ENCODE peak calls at places on chromosomes 5 and 9, in eight cellular contexts. F is fibroblast of lung, E is lower lobe of right lung, U is H1, R is pancreas, G is lung, M is heart right ventricle, A is thoracic aorta. B is an unnamed sample. For H3K27me3, the result is how much of the 10 kb centered on the place peaks cover.

GRCh38 chr9:125867752-125868400 is 120.7 kb downstream of the PBX3 start:
- DNase-seq in F (no peak), E (no peak), U (no peak), R (no peak), G (no peak), M (no peak), A (no peak), B (peak)

GRCh38 chr5:11527994-11528393 is 376.3 kb downstream of the CTNND2 start:
- DNase-seq in F (no peak), E (no peak), U (no peak), R (no peak), G (no peak), M (no peak), A (no peak), B (no peak)

GRCh38 chr5:168532471-168532870 is 3.4 kb downstream of the FBLL1 start:
- DNase-seq in F (no peak), E (no peak), U (no peak), R (no peak), G (no peak), M (no peak), A (no peak), B (no peak)

GRCh38 chr5:59241119-59241518 is 652.4 kb downstream of the PDE4D start:
- DNase-seq in F (no peak), E (no peak), U (no peak), R (no peak), G (no peak), M (no peak), A (no peak), B (no peak)

GRCh38 chr5:172443441-172444109 is 10.8 kb downstream of the SH3PXD2B start:
- DNase-seq in F (peak), E (peak), U (no peak), R (peak), G (peak), M (peak), A (peak), B (peak)

GRCh38 chr9:95910023-95910706 is 34.7 kb downstream of the ERCC6L2 start:
- DNase-seq in F (no peak), E (no peak), U (no peak), R (no peak), G (no peak), M (no peak), A (no peak), B (peak)

GRCh38 chr5:98455660-98456059 is 317.8 kb upstream of the RGMB start:
- DNase-seq in F (peak), E (no peak), U (no peak), R (no peak), G (no peak), M (no peak), A (no peak), B (peak)

GRCh38 chr9:135662758-135663450 is at the start of gene LCN9:
- DNase-seq in F (peak), E (no peak), U (no peak), R (no peak), G (no peak), M (no peak), A (no peak), B (no peak)

GRCh38 chr5:156812959-156813358 is 37.1 kb upstream of the PPP1R2B start:
- DNase-seq in F (no peak), E (no peak), U (no peak), R (no peak), G (no peak), M (no peak), A (no peak), B (no peak)
- H3K4me3 ChIP-seq in F (no peak), E (no peak), U (no peak), R (no peak), G (no peak), M (no peak), A (no peak), B (no peak)

GRCh38 chr9:8564960-8565359 is 765.4 kb upstream of the DMAC1 start:
- DNase-seq in F (no peak), E (no peak), U (no peak), R (no peak), G (no peak), M (no peak), A (no peak), B (no peak)
- H3K27me3 ChIP-seq in F (under half), E (under half), U (under half), R (under half), G (under half), M (under half), A (under half), B (under half)

GRCh38 chr5:177546262-177546741 is 8.1 kb downstream of the FAM193B start:
- DNase-seq in F (peak), E (no peak), U (peak), R (no peak), G (peak), M (peak), A (peak), B (peak)
- TF ChIP-seq CTCF in F (no peak), E (no peak), U (no peak), R (no peak), G (no peak), M (no peak), A (no peak), B (no peak)

GRCh38 chr5:149732500-149733128 is 2.5 kb downstream of the PPARGC1B start:
- DNase-seq in F (no peak), E (no peak), U (no peak), R (no peak), G (no peak), M (peak), A (no peak), B (no peak)

GRCh38 chr5:149733129-149733900 is 3.2 kb downstream of the PPARGC1B start:
- DNase-seq in F (no peak), E (no peak), U (no peak), R (no peak), G (no peak), M (no peak), A (no peak), B (no peak)

GRCh38 chr5:149730620-149731331 is 666 bp downstream of the PPARGC1B start:
- DNase-seq in F (peak), E (peak), U (no peak), R (peak), G (no peak), M (peak), A (no peak), B (no peak)

GRCh38 chr5:149731617-149732400 is 1.7 kb downstream of the PPARGC1B start:
- DNase-seq in F (peak), E (peak), U (peak), R (peak), G (peak), M (peak), A (peak), B (peak)

DNA sequence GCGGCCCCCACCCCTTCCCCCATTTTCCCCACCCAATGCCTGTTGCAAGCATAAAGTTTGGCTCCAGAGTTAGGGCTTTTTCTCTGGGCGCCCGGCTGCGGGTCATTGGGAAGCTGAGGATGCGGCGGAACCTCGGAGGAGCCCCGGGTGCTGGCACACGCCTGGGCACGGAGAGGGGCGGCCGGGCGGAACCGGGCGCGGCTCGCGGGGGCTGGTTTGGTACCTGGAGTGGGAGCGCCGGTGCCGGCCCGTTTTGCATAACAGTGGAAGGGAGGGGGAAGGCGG is 1.2 kb downstream of the PPARGC1B start:
- DNase-seq in F (no peak), E (no peak), U (no peak), R (no peak), G (no peak), M (no peak), A (no peak), B (no peak)
- H3K4me3 ChIP-seq in F (peak), E (peak), U (peak), R (peak), G (peak), M (peak), A (peak), B (peak)

DNA sequence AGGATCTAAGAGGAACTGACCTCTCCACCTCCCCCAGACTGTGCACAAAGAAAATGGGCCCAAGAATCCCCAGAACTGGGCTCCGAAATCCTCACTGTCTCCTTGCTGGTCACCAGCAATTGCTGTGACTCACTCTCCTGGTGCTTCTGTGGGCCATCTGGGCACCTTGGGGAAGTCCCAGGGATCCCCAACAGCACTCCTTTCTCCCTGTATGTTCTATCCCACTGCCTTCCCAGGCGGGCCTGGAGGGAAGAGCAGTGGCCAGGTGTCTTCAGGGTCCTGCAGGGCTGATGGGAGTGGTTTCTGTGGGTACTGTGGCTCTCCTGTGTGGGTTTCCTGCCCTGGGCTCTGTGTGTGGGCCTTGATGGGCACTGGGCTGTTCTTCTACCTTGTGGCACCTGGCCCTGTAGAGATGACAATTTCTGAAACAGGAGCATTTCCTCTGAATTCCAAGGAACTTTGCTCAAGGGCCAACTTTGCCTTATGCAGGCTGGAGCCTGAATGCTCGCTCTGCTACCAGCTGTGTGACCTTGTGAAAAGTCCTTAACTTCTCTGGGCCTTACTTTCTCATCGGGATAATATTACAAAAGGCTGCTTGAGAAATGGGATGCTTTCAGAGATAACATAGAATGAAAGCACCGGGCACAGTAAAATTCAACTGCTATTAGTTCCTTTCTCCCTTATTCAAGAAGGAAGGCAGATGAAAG is 58.6 kb downstream of the GADD45G start:
- DNase-seq in F (no peak), E (no peak), U (no peak), R (no peak), G (no peak), M (no peak), A (no peak), B (no peak)
- H3K27me3 ChIP-seq in F (under half), E (under half), U (under half), R (under half), G (under half), M (under half), A (under half), B (under half)

GRCh38 chr5:150651382-150651781 is 9.7 kb upstream of the MYOZ3 start:
- DNase-seq in F (no peak), E (no peak), U (no peak), R (peak), G (no peak), M (no peak), A (no peak), B (no peak)
- TF ChIP-seq CTCF in F (no peak), E (no peak), U (no peak), R (no peak), G (no peak), M (no peak), A (no peak), B (no peak)

DNA sequence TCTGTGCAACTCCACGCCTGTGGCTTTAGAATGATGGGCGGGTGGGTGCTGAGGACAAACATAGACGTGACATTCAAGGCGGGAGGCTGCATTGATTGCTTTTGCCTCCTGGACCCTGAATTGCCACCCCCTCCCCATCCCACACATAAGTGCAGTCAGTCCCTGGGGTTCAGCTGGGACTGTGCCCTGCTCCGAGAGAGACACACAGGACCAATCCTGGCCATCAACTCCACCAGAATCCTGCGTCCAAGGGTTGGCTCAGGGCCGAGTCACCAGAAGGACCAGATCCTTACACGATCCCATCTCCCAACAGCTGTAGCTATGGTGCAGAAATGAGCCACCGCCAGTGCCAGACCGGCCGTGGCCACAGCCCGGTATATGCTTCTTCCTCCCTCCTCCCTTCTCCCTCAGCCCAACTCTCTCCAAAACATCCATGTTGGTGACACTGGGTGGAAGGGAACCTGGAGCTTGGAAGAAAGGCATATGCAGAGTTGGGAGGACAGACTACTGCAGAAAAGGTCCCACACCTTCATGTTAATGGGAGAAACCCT is 27.4 kb downstream of the IRX2 start:
- DNase-seq in F (no peak), E (no peak), U (no peak), R (no peak), G (no peak), M (no peak), A (no peak), B (no peak)
- H3K4me3 ChIP-seq in F (no peak), E (no peak), U (no peak), R (no peak), G (no peak), M (no peak), A (no peak), B (no peak)

DNA sequence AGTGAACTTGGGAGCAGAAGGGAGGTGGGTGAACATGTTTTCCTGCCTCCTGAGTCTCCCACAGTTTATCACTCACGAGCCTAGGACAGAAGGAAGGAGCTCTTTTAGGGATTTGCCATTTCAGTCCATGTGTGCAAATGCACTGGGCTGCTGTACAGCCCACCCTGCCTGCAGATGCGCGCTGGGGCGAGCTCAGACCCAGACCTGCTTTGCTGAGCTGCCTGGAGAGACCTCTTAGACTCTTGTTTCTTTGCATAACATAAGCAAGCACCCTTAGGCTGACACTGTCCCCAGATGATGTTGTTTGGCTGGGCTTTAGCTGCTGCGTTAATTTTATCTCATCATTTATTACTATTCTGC is 199.0 kb downstream of the CACNA1B start:
- DNase-seq in F (no peak), E (no peak), U (no peak), R (no peak), G (no peak), M (no peak), A (no peak), B (no peak)
- H3K27me3 ChIP-seq in F (under half), E (under half), U (under half), R (under half), G (under half), M (under half), A (under half), B (under half)

GRCh38 chr9:136925414-136926153 is 19.0 kb downstream of the FBXW5 start:
- DNase-seq in F (no peak), E (no peak), U (no peak), R (peak), G (no peak), M (peak), A (no peak), B (no peak)

GRCh38 chr9:136926749-136927148 is 17.8 kb downstream of the FBXW5 start:
- DNase-seq in F (no peak), E (no peak), U (no peak), R (no peak), G (no peak), M (no peak), A (no peak), B (no peak)

GRCh38 chr9:136923881-136924280 is 20.7 kb downstream of the FBXW5 start:
- DNase-seq in F (no peak), E (no peak), U (no peak), R (peak), G (no peak), M (no peak), A (no peak), B (no peak)

GRCh38 chr9:136927343-136928261 is 16.9 kb downstream of the FBXW5 start:
- DNase-seq in F (peak), E (no peak), U (no peak), R (no peak), G (no peak), M (no peak), A (no peak), B (no peak)

GRCh38 chr9:136926154-136926704 is 18.3 kb downstream of the FBXW5 start:
- DNase-seq in F (no peak), E (no peak), U (no peak), R (no peak), G (no peak), M (no peak), A (no peak), B (no peak)
- TF ChIP-seq CTCF in F (no peak), E (no peak), U (peak), R (no peak), G (no peak), M (no peak), A (no peak), B (peak)

B was measured in bronchial epithelial cell.